ENCODE peak calls at places on chromosome 11, in four cellular contexts. One of them, this sample, is unnamed.

GRCh38 chr11:31805629-31806185 is 5.4 kb downstream of the PAX6 start:
- DNase-seq in fibroblast of lung: no peak
- DNase-seq in sigmoid colon: no peak
- DNase-seq in cardiac fibroblast: no peak
- DNase-seq in this sample: no peak

GRCh38 chr11:69352715-69353325 is 58.9 kb downstream of the MYEOV start:
- DNase-seq in fibroblast of lung: peak; percentile 91
- DNase-seq in sigmoid colon: no peak
- DNase-seq in cardiac fibroblast: peak; percentile 97
- DNase-seq in this sample: peak; percentile 84

GRCh38 chr11:66081505-66081904 is 11.4 kb downstream of the PACS1 start:
- DNase-seq in cardiac fibroblast: peak; percentile 40
- DNase-seq in fibroblast of lung: no peak
- DNase-seq in sigmoid colon: peak; percentile 73
- DNase-seq in this sample: no peak

GRCh38 chr11:116852261-116853125 is 15.1 kb upstream of the APOA1 start:
- DNase-seq in fibroblast of lung: peak; percentile 65
- DNase-seq in sigmoid colon: no peak
- DNase-seq in cardiac fibroblast: peak; percentile 42
- DNase-seq in this sample: peak; percentile 75

GRCh38 chr11:108239076-108239475 is 16.2 kb downstream of the ATM start:
- DNase-seq in fibroblast of lung: no peak
- DNase-seq in cardiac fibroblast: no peak
- DNase-seq in sigmoid colon: no peak
- DNase-seq in this sample: no peak

GRCh38 chr11:80441821-80442220 is 1001.0 kb upstream of the TENM4 start:
- DNase-seq in fibroblast of lung: peak; percentile 28
- DNase-seq in sigmoid colon: no peak
- DNase-seq in cardiac fibroblast: peak; percentile 44
- DNase-seq in this sample: no peak

GRCh38 chr11:102121329-102121728 is 11.1 kb downstream of the YAP1 start:
- DNase-seq in sigmoid colon: no peak
- DNase-seq in fibroblast of lung: no peak
- DNase-seq in cardiac fibroblast: no peak
- DNase-seq in this sample: peak; percentile 30

GRCh38 chr11:101446238-101446637 is 137.6 kb downstream of the TRPC6 start:
- DNase-seq in cardiac fibroblast: peak; percentile 87
- DNase-seq in fibroblast of lung: peak; percentile 31
- DNase-seq in sigmoid colon: no peak
- DNase-seq in this sample: peak; percentile 28

GRCh38 chr11:34236572-34236971 is 121.2 kb downstream of the ABTB2 start:
- DNase-seq in sigmoid colon: no peak
- DNase-seq in cardiac fibroblast: no peak
- DNase-seq in fibroblast of lung: no peak
- DNase-seq in this sample: no peak

GRCh38 chr11:10973416-10973815 is 115.6 kb upstream of the ZBED5 start:
- DNase-seq in fibroblast of lung: no peak
- DNase-seq in cardiac fibroblast: no peak
- DNase-seq in sigmoid colon: no peak
- DNase-seq in this sample: no peak

GRCh38 chr11:26442131-26442530 is 110.2 kb downstream of the ANO3 start:
- DNase-seq in cardiac fibroblast: peak; percentile 88
- DNase-seq in fibroblast of lung: peak; percentile 84
- DNase-seq in sigmoid colon: no peak
- DNase-seq in this sample: peak; percentile 88

DNA sequence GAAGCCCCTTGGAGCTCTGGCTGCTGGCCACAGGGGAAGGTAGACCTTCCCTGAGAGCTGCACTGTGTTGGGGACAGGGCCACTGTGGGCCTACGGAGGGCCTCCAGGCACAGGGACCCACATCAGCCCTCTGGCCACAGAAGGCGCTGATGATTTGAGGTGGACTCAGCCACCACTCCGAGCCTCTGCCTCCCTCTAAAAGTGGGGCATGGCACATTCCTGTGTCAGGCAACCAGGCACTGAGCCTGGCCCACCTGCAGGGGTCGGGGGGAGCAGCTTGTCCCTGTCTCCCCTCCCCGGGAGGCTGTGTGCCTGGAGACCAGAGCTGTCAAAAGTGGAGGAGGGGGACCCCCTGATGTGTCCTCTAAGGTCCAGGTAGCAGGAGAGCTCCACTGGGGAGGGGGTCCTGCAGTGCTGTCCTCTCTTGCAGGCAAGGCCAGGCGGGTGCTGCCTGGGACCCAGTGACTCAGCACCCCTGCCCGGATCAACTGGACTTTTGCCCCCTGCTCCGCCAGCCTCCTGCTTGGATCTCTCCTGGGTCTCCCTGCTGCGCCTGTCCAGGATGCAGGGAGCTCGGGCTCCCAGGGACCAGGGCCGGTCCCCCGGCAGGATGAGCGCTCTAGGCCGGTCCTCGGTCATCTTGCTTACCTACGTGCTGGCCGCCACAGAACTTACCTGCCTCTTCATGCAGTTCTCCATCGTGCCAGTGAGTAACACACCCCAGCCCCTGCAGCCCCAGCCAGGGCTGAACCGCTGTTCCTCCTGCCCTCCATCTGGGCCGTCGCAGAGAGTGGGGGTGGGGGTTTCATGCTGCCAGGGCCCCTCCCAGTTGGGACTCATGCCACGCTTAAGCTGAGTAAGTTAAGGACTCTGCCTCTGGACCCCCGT is 17.5 kb upstream of the CDKN1C start:
- DNase-seq in sigmoid colon: no peak
- DNase-seq in cardiac fibroblast: no peak
- DNase-seq in fibroblast of lung: no peak
- DNase-seq in this sample: peak; percentile 15
- TF ChIP-seq CTCF in sigmoid colon: no peak
- TF ChIP-seq CTCF in cardiac fibroblast: no peak
- TF ChIP-seq CTCF in fibroblast of lung: no peak
- TF ChIP-seq CTCF in this sample: peak; percentile 0

GRCh38 chr11:9089636-9090035 is 1.8 kb downstream of the SCUBE2 start:
- DNase-seq in fibroblast of lung: no peak
- DNase-seq in cardiac fibroblast: no peak
- DNase-seq in sigmoid colon: no peak
- DNase-seq in this sample: no peak

GRCh38 chr11:9092085-9092484 is 686 bp upstream of the SCUBE2 start:
- DNase-seq in sigmoid colon: no peak
- DNase-seq in cardiac fibroblast: no peak
- DNase-seq in fibroblast of lung: no peak
- DNase-seq in this sample: no peak

GRCh38 chr11:9090488-9091043 is 833 bp downstream of the SCUBE2 start:
- DNase-seq in sigmoid colon: no peak
- DNase-seq in cardiac fibroblast: no peak
- DNase-seq in fibroblast of lung: no peak
- DNase-seq in this sample: no peak

GRCh38 chr11:9092846-9093778 is 1.7 kb upstream of the SCUBE2 start:
- DNase-seq in cardiac fibroblast: peak; percentile 6
- DNase-seq in fibroblast of lung: peak; percentile 5
- DNase-seq in sigmoid colon: no peak
- DNase-seq in this sample: peak; percentile 6

DNA sequence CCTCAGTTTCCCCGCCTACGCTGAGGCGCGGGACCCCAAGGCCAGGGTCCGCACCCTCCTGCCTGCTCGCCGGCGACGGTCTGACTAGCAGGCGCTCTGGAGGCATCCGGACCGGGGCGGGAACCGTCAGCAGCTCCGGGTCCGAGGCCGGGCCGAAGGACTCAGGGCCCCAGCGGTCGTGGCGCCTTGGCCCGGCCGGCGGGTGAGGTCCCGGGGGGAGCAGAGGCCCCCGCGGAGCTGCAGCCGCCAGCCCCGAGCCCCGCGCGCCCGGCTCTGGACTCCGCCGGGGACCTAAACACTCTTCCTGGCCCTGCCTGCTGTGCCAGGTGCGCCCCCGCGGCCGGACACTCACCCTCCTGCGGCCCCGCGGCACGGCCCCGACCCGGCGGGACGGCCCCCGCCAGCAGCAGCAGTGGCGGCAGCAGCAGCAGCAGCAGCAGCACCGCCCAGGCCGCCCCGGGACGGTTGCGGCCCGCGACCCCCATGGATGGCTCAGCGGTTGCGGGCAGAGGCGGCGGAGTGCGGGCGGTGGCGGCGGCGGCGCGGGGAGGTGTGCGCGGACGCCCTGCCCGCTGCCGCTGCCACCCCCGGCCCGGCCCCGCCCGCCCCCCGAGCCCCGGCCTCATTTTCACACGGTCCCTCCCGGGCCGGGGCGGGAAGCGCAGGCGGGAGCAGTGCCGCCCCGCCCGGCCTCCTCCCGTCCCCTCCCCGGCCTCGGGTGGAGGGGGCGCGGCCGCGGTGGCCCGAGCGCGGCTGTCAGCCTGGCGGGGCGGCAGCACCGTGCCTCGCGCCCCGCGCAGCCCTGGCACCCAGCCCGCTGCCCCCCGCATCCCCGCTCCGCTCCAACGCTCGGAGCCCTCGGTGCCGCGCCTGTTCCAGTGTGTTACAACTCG is at the start of gene SCUBE2:
- DNase-seq in fibroblast of lung: no peak
- DNase-seq in sigmoid colon: no peak
- DNase-seq in cardiac fibroblast: no peak
- DNase-seq in this sample: no peak
- H3K4me3 ChIP-seq in fibroblast of lung: peak within 1 kb of the TSS; percentile 32
- H3K4me3 ChIP-seq in sigmoid colon: peak within 1 kb of the TSS; percentile 47
- H3K4me3 ChIP-seq in cardiac fibroblast: peak within 1 kb of the TSS; percentile 42
- H3K4me3 ChIP-seq in this sample: peak within 1 kb of the TSS; percentile 54

DNA sequence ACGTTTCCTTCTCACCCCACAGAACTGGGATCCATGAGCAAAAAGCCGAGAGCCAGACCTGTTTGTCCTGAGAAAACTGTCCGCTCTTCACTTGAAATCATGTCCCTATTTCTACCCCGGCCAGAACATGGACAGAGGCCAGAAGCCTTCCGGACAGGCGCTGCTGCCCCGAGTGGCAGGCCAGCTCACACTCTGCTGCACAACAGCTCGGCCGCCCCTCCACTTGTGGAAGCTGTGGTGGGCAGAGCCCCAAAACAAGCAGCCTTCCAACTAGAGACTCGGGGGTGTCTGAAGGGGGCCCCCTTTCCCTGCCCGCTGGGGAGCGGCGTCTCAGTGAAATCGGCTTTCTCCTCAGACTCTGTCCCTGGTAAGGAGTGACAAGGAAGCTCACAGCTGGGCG is 24.0 kb downstream of the CD5 start:
- DNase-seq in fibroblast of lung: peak; percentile 12
- DNase-seq in cardiac fibroblast: peak; percentile 17
- DNase-seq in sigmoid colon: no peak
- DNase-seq in this sample: peak; percentile 22
- TF ChIP-seq CTCF in fibroblast of lung: no peak
- TF ChIP-seq CTCF in cardiac fibroblast: peak; percentile 24
- TF ChIP-seq CTCF in sigmoid colon: no peak
- TF ChIP-seq CTCF in this sample: peak; percentile 11

DNA sequence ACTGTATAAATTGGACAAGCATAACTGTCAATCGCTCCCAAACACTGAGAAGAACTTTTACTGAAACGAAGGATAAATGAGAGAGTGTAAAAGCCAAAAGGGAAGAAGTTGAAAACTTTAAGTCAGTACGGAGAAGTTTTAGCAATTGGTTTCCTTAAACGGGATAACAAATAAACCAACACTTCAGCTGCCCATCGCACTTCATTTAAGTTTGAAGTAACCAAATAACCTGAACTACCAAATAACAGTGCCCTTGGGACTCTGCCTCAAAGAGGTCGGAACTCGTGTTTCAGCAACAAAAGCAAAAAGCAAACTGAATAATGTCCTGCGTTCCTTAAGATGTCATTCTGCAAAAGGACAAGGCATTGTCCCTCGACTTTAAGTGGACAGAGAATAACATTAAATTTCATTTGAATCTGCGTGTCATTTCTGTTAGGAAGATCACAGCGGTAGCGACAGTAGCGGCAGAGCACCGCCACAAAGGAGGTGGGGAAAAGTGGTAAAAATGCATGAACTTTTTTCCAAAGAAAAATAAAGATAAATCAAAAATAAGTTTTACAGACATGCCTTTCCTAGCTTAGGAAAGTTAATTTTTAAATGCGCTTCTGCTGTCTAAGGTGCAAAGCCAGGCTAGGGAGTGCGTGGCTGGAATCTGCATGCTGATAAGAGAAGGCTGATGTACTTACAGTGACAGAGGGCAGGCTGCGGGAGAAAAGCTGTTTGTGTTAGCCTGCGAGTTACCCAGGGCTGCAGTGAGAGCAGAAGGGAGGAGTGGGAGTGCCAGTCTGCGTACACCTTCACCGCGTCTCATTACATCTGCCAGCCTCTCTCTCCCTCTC is 126.8 kb upstream of the C11orf58 start:
- DNase-seq in cardiac fibroblast: no peak
- DNase-seq in fibroblast of lung: peak; percentile 20
- DNase-seq in sigmoid colon: no peak
- DNase-seq in this sample: no peak
- H3K4me3 ChIP-seq in cardiac fibroblast: no peak overlapping the region
- H3K4me3 ChIP-seq in fibroblast of lung: no peak overlapping the region
- H3K4me3 ChIP-seq in sigmoid colon: no peak overlapping the region
- H3K4me3 ChIP-seq in this sample: no peak overlapping the region

GRCh38 chr11:131918663-131919062 is 548.2 kb downstream of the NTM start:
- DNase-seq in fibroblast of lung: no peak
- DNase-seq in sigmoid colon: no peak
- DNase-seq in cardiac fibroblast: no peak
- DNase-seq in this sample: no peak
- TF ChIP-seq CTCF in fibroblast of lung: no peak
- TF ChIP-seq CTCF in sigmoid colon: no peak
- TF ChIP-seq CTCF in cardiac fibroblast: no peak
- TF ChIP-seq CTCF in this sample: no peak

DNA sequence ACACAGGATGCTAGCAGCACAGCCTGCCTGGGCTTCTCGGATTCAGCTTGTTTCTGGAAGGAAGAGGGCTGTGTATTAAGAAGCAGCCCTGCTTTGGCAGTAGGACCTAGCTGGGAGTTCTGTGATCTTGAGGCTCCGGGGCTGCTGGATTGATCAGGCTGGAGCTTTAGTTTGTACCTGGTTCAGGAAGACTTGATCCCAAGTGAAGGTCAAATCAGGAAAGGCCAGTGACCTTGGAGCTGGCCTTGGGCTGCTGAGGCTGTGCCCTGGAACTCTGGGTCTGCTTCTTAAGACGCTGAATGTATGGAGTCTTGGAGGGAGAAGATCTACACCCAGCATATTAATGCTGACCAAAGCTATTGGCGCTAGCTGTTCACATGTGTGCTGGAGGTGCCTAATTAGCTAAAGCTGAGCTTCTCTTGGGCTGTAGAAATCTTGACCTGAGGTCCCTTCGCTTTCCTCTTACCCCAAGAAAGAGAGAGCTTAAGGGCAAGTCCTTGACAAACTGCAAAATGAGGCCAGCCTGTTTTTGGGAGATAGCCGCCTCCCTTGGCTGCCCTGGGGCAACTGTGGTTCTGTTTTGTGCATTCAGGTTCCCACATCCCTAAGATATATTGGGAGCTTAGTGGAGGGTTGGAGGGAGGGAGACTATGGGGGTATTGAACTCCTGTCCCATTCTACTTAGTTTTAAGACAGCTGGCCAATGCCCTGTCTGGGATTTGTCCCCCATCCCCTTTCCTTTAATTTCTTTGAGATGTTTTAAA is 135.9 kb downstream of the DBX1 start:
- DNase-seq in cardiac fibroblast: no peak
- DNase-seq in fibroblast of lung: no peak
- DNase-seq in sigmoid colon: no peak
- DNase-seq in this sample: no peak
- H3K4me3 ChIP-seq in cardiac fibroblast: no peak overlapping the region
- H3K4me3 ChIP-seq in fibroblast of lung: no peak overlapping the region
- H3K4me3 ChIP-seq in sigmoid colon: no peak overlapping the region
- H3K4me3 ChIP-seq in this sample: no peak overlapping the region